ENCODE peak calls at places on chromosomes 5 and 9, in five cellular contexts. D is fibroblast of pulmonary artery, U is left ventricle myocardium inferior, X is neural crest cell, Q is lower leg skin. Z is an unnamed sample.

GRCh38 chr5:179276838-179277395 is 68.3 kb downstream of the ADAMTS2 start:
- DNase-seq in D (no peak), U (no peak), X (no peak), Q (no peak), Z (no peak)

GRCh38 chr5:173496883-173497255 is 119.6 kb downstream of the BOD1 start:
- DNase-seq in D (no peak), U (no peak), X (no peak), Q (no peak), Z (no peak)

GRCh38 chr5:68315679-68316271 is 100.2 kb downstream of the PIK3R1 start:
- DNase-seq in D (no peak), U (no peak), X (no peak), Q (no peak), Z (no peak)

GRCh38 chr5:127228540-127229184 is 61.9 kb upstream of the MEGF10 start:
- DNase-seq in D (no peak), U (no peak), X (no peak), Q (no peak), Z (no peak)

GRCh38 chr5:52710972-52711596 is 76.6 kb upstream of the ITGA1 start:
- DNase-seq in D (peak; percentile 32), U (no peak), X (no peak), Q (no peak), Z (no peak)

GRCh38 chr5:56987171-56987570 is 35.2 kb upstream of the MIER3 start:
- DNase-seq in D (no peak), U (no peak), X (no peak), Q (no peak), Z (no peak)

GRCh38 chr5:131252824-131253171 is 11.1 kb upstream of the CDC42SE2 start:
- DNase-seq in D (no peak), U (peak; percentile 34), X (no peak), Q (peak; percentile 69), Z (no peak)

GRCh38 chr9:133114886-133115603 is 6.0 kb downstream of the RALGDS start:
- DNase-seq in D (no peak), U (peak; percentile 18), X (no peak), Q (no peak), Z (no peak)

GRCh38 chr5:66312291-66312690 is 168.2 kb downstream of the SREK1 start:
- DNase-seq in D (no peak), U (no peak), X (no peak), Q (no peak), Z (no peak)

GRCh38 chr5:10118150-10118549 is 131.5 kb downstream of the ATPSCKMT start:
- DNase-seq in D (no peak), U (no peak), X (no peak), Q (no peak), Z (peak; percentile 48)

DNA sequence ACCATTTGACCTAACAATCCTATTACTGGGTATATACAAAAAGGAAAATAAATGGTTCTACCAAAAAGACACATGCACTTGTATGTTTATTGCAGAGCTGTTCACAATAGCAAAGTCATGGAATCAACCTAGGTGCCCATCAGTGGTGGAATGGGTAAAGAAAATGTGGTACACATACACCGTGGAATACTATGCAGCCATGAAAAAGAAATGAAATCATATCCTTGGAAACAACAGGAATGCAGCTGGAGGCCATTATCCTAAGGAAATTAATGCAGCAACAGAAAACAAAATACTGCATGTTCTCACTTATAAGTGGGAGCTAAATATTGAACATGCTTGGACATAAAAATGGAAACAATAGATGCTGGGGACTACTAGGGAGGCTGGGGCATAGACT is 534.1 kb upstream of the SGCD start:
- DNase-seq in D (no peak), U (no peak), X (no peak), Q (no peak), Z (no peak)
- TF ChIP-seq CTCF in D (no peak), U (no peak), X (no peak), Q (no peak), Z (no peak)

DNA sequence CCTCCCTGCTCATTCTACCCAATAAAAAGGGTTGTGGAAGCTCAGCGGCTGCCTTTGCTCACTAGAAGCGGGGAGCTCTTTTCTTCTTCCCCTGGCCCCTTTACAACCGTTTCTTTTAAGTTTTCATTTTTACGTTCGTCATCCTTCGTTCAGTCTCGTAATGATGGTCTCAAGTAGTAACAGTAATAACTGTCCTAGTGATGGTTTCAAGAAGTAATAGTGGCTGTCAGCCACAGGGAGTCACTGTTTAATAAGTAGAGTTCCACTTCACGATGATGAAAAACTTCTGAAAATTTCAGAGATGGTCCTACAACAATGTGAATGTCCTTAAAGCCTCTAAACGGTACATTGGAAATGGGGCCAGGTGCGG is 6.2 kb downstream of the UGT3A2 start:
- DNase-seq in D (no peak), U (no peak), X (no peak), Q (no peak), Z (no peak)
- TF ChIP-seq CTCF in D (no peak), U (no peak), X (peak; percentile 33), Q (no peak), Z (peak; percentile 39)

DNA sequence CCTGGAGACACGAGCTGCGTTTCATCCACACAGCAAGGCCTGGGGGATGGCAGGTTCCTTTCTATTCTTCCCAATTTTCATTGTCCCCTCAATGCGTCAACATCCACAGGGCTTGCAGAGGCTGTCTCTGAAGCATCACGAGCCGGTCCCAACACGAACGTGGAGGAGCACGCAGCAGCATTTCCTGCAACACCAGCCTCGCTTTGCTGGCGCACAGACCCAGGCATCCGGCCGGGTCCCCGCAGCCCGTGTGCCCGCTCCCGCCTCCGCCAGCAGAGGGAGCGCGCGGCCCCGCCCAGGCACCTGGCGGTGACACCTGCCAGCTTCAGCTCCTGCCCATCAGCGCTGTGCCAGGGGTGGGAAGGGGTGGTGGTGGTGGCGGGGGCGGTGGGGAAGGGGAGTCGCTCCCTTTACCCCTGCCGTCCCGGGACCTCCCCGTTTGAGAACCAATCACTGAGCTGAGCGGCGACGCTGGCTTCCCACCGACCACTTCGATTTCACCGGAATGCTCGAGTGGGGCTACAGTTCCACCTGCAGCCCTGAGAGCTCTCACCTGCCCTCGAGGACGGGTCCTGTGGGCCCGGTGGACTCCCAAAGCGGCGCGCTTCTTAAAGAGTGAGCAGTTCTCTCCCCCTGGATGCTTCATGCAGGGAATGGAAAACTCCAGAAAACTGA is 464.5 kb downstream of the ICE1 start:
- DNase-seq in D (no peak), U (no peak), X (peak; percentile 14), Q (no peak), Z (no peak)
- TF ChIP-seq CTCF in D (no peak), U (peak; percentile 64), X (peak; percentile 73), Q (no peak), Z (peak; percentile 10)

GRCh38 chr5:7518947-7519560 is 123.1 kb downstream of the ADCY2 start:
- DNase-seq in D (no peak), U (no peak), X (no peak), Q (no peak), Z (no peak)
- TF ChIP-seq CTCF in D (no peak), U (no peak), X (peak; percentile 32), Q (no peak), Z (no peak)

DNA sequence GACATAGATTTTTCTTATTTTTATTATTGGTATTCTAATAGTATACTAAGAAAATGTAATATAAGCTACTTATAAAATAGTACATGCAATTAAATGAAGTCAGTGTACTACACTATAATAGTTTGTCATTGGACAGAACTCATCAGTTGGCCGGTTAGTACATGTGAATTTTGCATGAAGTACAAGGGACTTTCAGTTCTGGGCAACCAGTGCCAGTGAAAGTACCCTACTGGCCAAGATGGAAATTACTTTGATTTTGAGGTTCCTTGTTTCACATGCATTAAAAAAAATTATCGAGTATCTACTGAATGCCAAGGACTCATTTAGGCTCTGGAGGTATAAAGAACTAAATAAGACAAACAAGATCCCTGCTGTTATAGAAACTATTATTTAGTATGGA is 213.4 kb upstream of the ELL2 start:
- DNase-seq in D (peak; percentile 29), U (no peak), X (no peak), Q (no peak), Z (no peak)
- TF ChIP-seq CTCF in D (peak; percentile 30), U (no peak), X (peak; percentile 52), Q (no peak), Z (no peak)

GRCh38 chr5:2763533-2763794 is 12.0 kb upstream of the IRX2 start:
- DNase-seq in D (no peak), U (no peak), X (no peak), Q (no peak), Z (no peak)

GRCh38 chr5:2762744-2763532 is 11.5 kb upstream of the IRX2 start:
- DNase-seq in D (no peak), U (no peak), X (no peak), Q (no peak), Z (no peak)

GRCh38 chr5:2767089-2767488 is 15.6 kb upstream of the IRX2 start:
- DNase-seq in D (no peak), U (no peak), X (no peak), Q (no peak), Z (no peak)

GRCh38 chr5:2761921-2762488 is 10.5 kb upstream of the IRX2 start:
- DNase-seq in D (no peak), U (no peak), X (no peak), Q (no peak), Z (no peak)

GRCh38 chr5:2764581-2764980 is 13.1 kb upstream of the IRX2 start:
- DNase-seq in D (no peak), U (no peak), X (no peak), Q (no peak), Z (no peak)
- TF ChIP-seq CTCF in D (no peak), U (no peak), X (no peak), Q (no peak), Z (no peak)

GRCh38 chr9:74205071-74205470 is 292.1 kb upstream of the RORB start:
- DNase-seq in D (no peak), U (no peak), X (no peak), Q (no peak), Z (no peak)
- TF ChIP-seq CTCF in D (no peak), U (no peak), X (no peak), Q (no peak), Z (no peak)

GRCh38 chr9:90958328-90958727 is 156.7 kb downstream of the SYK start:
- DNase-seq in D (no peak), U (no peak), X (no peak), Q (no peak), Z (no peak)

GRCh38 chr9:90956026-90956810 is 154.6 kb downstream of the SYK start:
- DNase-seq in D (no peak), U (no peak), X (no peak), Q (no peak), Z (no peak)

GRCh38 chr9:90950600-90950999 is 149.0 kb downstream of the SYK start:
- DNase-seq in D (no peak), U (no peak), X (no peak), Q (no peak), Z (no peak)

GRCh38 chr9:90953200-90953599 is 151.6 kb downstream of the SYK start:
- DNase-seq in D (no peak), U (no peak), X (no peak), Q (no peak), Z (no peak)

DNA sequence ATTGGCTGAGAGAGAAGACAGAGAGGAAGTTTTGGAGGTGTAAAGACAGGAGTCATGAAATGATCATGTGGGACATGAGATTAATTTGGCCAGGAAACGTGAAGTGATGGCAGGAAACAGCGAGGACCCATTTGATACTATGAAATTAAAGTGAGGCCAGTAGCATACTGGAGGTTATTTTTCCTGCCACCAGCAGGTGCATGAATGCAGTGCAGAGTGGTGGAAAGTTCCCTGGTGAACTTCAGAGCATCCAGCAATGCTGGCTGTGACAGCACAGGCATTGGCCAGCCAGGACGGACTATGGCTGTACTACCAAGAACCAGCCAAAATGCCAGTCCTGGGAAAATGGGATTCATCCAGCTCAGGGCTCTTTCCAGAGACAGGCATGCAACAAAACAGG is 152.2 kb downstream of the SYK start:
- DNase-seq in D (no peak), U (no peak), X (no peak), Q (no peak), Z (no peak)
- TF ChIP-seq CTCF in D (no peak), U (no peak), X (peak; percentile 23), Q (no peak), Z (no peak)

Z was measured in AG09309.